ENCODE peak calls at places on chromosomes 11 and 22, in seven cellular contexts. F, X, L, V, T, K and Y are unnamed samples.

GRCh38 chr22:46622081-46622521 is 1.9 kb downstream of the GRAMD4 start:
- DNase-seq in V (no peak), K (no peak), L (no peak), X (no peak), T (no peak), F (no peak), Y (no peak)

GRCh38 chr11:1302041-1302460 is 7.4 kb downstream of the TOLLIP start:
- DNase-seq in K (no peak), X (no peak), L (no peak), V (peak; percentile 53), F (no peak), T (no peak), Y (no peak)

GRCh38 chr11:66119348-66120133 is 49.5 kb downstream of the PACS1 start:
- DNase-seq in K (peak; percentile 55), L (peak; percentile 97), X (peak; percentile 71), T (peak; percentile 91), F (peak; percentile 63), V (peak; percentile 66), Y (no peak)

GRCh38 chr11:12512826-12513395 is 135.5 kb downstream of the PARVA start:
- DNase-seq in F (no peak), T (no peak), L (no peak), V (no peak), K (no peak), X (no peak), Y (no peak)

GRCh38 chr11:34651551-34651950 is 30.7 kb downstream of the EHF start:
- DNase-seq in T (peak; percentile 46), V (peak; percentile 74), L (peak; percentile 42), K (no peak), F (no peak), X (no peak), Y (no peak)

GRCh38 chr11:36349345-36350136 is 53.5 kb downstream of the PRR5L start:
- DNase-seq in V (no peak), T (no peak), F (no peak), K (no peak), X (no peak), L (peak; percentile 11), Y (no peak)

GRCh38 chr11:110991621-110992355 is 253.7 kb upstream of the POU2AF2 start:
- DNase-seq in X (peak; percentile 53), V (no peak), F (no peak), L (peak; percentile 42), T (peak; percentile 83), K (no peak), Y (no peak)

GRCh38 chr11:9001736-9002135 is 2.1 kb downstream of the NRIP3 start:
- DNase-seq in T (peak; percentile 55), V (peak; percentile 61), F (peak; percentile 67), K (peak; percentile 15), X (no peak), L (peak; percentile 75), Y (no peak)

GRCh38 chr11:84580338-84580737 is 1046.8 kb downstream of the DLG2 start:
- DNase-seq in X (no peak), V (no peak), F (no peak), T (no peak), L (no peak), K (no peak), Y (no peak)

GRCh38 chr22:27507066-27507715 is 294.4 kb downstream of the MN1 start:
- DNase-seq in F (no peak), V (no peak), T (peak; percentile 74), X (no peak), L (peak; percentile 59), K (no peak), Y (no peak)

GRCh38 chr11:61173456-61173855 is 12.2 kb upstream of the VPS37C start:
- DNase-seq in T (peak; percentile 22), V (no peak), L (peak; percentile 31), F (no peak), K (no peak), X (no peak), Y (peak; percentile 41)

GRCh38 chr11:44574620-44575287 is 9.3 kb downstream of the CD82 start:
- DNase-seq in X (peak; percentile 69), K (no peak), T (peak; percentile 88), F (peak; percentile 97), V (no peak), L (peak; percentile 93), Y (no peak)

GRCh38 chr22:36510966-36511881 is 4.4 kb upstream of the FOXRED2 start:
- DNase-seq in K (no peak), T (peak; percentile 67), F (no peak), L (peak; percentile 65), X (peak; percentile 28), V (peak; percentile 79), Y (no peak)

GRCh38 chr11:32916994-32917393 is 24.4 kb downstream of the QSER1 start:
- DNase-seq in K (no peak), T (no peak), X (no peak), L (no peak), V (no peak), F (no peak), Y (no peak)

GRCh38 chr11:58575377-58576020 is at the start of gene LPXN:
- DNase-seq in L (peak; percentile 17), T (peak; percentile 8), F (no peak), K (no peak), X (no peak), V (no peak), Y (no peak)

GRCh38 chr11:17775507-17776212 is 41.1 kb downstream of the KCNC1 start:
- DNase-seq in V (no peak), L (no peak), T (no peak), X (no peak), F (no peak), K (no peak), Y (no peak)

GRCh38 chr11:6209801-6210200 is 4.4 kb downstream of the C11orf42 start:
- DNase-seq in X (no peak), V (no peak), F (no peak), L (no peak), K (no peak), T (no peak), Y (no peak)

GRCh38 chr11:45180158-45180887 is 33.9 kb downstream of the PRDM11 start:
- DNase-seq in F (no peak), K (peak; percentile 16), T (peak; percentile 49), X (no peak), V (peak; percentile 76), L (no peak), Y (no peak)

GRCh38 chr11:32365192-32365591 is 70.1 kb downstream of the WT1 start:
- DNase-seq in V (no peak), L (no peak), X (no peak), T (no peak), F (no peak), K (no peak), Y (no peak)

GRCh38 chr11:56906683-56907148 is 82.0 kb upstream of the OR5AK2 start:
- DNase-seq in F (no peak), K (no peak), V (no peak), X (no peak), T (no peak), L (no peak), Y (no peak)

GRCh38 chr22:46761539-46762237 is 762 bp upstream of the TBC1D22A start:
- DNase-seq in L (no peak), F (no peak), T (no peak), X (no peak), V (no peak), K (no peak), Y (no peak)

GRCh38 chr11:33742249-33742851 is 6.1 kb upstream of the CD59 start:
- DNase-seq in F (no peak), V (no peak), T (peak; percentile 65), K (no peak), X (no peak), L (peak; percentile 68), Y (no peak)

GRCh38 chr11:32008879-32009548 is 81.9 kb upstream of the RCN1 start:
- DNase-seq in X (no peak), T (no peak), L (no peak), V (no peak), K (no peak), F (no peak), Y (no peak)

GRCh38 chr11:105357146-105357545 is 217.6 kb upstream of the CARD18 start:
- DNase-seq in V (no peak), T (no peak), F (no peak), X (no peak), K (no peak), L (no peak), Y (no peak)

GRCh38 chr11:68206211-68206610 is 6.9 kb downstream of the KMT5B start:
- DNase-seq in T (peak; percentile 80), V (no peak), X (peak; percentile 49), F (no peak), L (peak; percentile 79), K (peak; percentile 53), Y (peak; percentile 48)

GRCh38 chr11:19574916-19575315 is 137.7 kb upstream of the NAV2 start:
- DNase-seq in T (no peak), X (no peak), K (no peak), F (no peak), L (no peak), V (no peak), Y (no peak)

GRCh38 chr11:26276798-26277424 is 55.0 kb upstream of the ANO3 start:
- DNase-seq in T (peak; percentile 82), X (peak; percentile 45), V (peak; percentile 79), K (peak; percentile 21), L (peak; percentile 85), F (peak; percentile 10), Y (peak; percentile 40)

GRCh38 chr22:48089601-48090331 is 1327.3 kb downstream of the TBC1D22A start:
- DNase-seq in F (no peak), V (peak; percentile 91), K (no peak), X (no peak), T (peak; percentile 5), L (peak; percentile 0), Y (peak; percentile 13)

GRCh38 chr11:47104337-47104950 is 72.2 kb downstream of the ARFGAP2 start:
- DNase-seq in X (peak; percentile 36), K (no peak), L (peak; percentile 47), V (no peak), F (peak; percentile 16), T (peak; percentile 52), Y (no peak)

DNA sequence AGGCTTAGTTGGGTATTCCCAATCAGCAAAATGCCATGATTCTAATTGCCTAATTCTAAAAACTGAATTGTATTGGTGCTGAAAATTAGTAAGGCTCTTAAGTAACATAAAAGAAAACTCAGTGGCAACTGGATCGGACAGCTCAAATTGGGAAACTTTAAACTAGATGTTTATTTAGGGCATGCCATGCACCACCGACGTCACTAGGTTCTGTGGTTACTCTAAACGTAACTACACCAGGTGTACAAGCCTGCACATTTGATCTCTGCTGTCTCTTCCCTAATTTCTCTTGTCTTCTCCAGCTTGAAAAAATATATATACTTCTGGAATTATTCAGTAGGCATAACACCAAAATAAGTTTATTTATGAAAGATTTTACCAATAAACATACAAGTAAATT is 378.2 kb downstream of the DCDC1 start:
- DNase-seq in T (no peak), X (no peak), F (no peak), V (no peak), K (no peak), L (no peak), Y (no peak)
- H3K4me3 ChIP-seq in T (no peak overlapping the region), X (no peak overlapping the region), F (no peak overlapping the region), V (no peak overlapping the region), K (no peak overlapping the region), L (no peak overlapping the region), Y (no peak overlapping the region)

GRCh38 chr22:43706151-43706550 is 106.0 kb downstream of the EFCAB6 start:
- DNase-seq in K (no peak), L (no peak), V (no peak), T (no peak), F (no peak), X (no peak), Y (peak; percentile 63)
- TF ChIP-seq CTCF in K (no peak), L (no peak), V (no peak), T (no peak), F (no peak), X (no peak), Y (no peak)

GRCh38 chr11:11243258-11243789 is 109.7 kb downstream of the CSNK2A3 start:
- DNase-seq in F (no peak), L (no peak), X (no peak), T (no peak), K (no peak), V (no peak), Y (no peak)
- H3K4me3 ChIP-seq in F (no peak overlapping the region), L (no peak overlapping the region), X (no peak overlapping the region), T (no peak overlapping the region), K (no peak overlapping the region), V (no peak overlapping the region), Y (no peak overlapping the region)

GRCh38 chr11:73388241-73389133 is 12.3 kb downstream of the RELT start:
- DNase-seq in T (no peak), X (no peak), K (no peak), L (no peak), V (peak; percentile 71), F (no peak), Y (no peak)
- TF ChIP-seq CTCF in T (no peak), X (no peak), K (no peak), L (no peak), V (no peak), F (no peak), Y (no peak)